ENCODE peak calls at places on chromosomes 11 and 22, in seven cellular contexts. K is mucosa of descending colon, M is GM12865, D is fibroblast of the aortic adventitia, Z is upper lobe of right lung, H is H9, N is sigmoid colon. E is an unnamed sample.
A peak's percentile ranks its signal among the peaks of the same experiment; 100 is the strongest.

GRCh38 chr11:117908261-117908895 is 20.8 kb downstream of the TMPRSS13 start:
- DNase-seq in N (peak; percentile 53), H (no peak), M (no peak), K (no peak), Z (no peak), D (no peak), E (peak; percentile 32)

GRCh38 chr11:111063711-111064110 is 181.8 kb upstream of the POU2AF2 start:
- DNase-seq in N (no peak), D (peak; percentile 12), Z (no peak), H (no peak), K (no peak), M (no peak), E (no peak)

GRCh38 chr22:28019360-28019759 is 100.3 kb upstream of the PITPNB start:
- DNase-seq in M (no peak), H (no peak), Z (peak; percentile 48), N (peak; percentile 61), D (no peak), K (no peak), E (no peak)

GRCh38 chr11:62343822-62344609 is 6.8 kb downstream of the ASRGL1 start:
- DNase-seq in K (no peak), M (no peak), D (no peak), H (no peak), Z (no peak), N (no peak), E (no peak)

GRCh38 chr11:87300640-87301381 is 263.1 kb downstream of the TMEM135 start:
- DNase-seq in N (no peak), Z (no peak), H (no peak), M (peak; percentile 11), K (no peak), D (no peak), E (no peak)

GRCh38 chr11:70761906-70762196 is 363.5 kb downstream of the CTTN start:
- DNase-seq in H (no peak), N (no peak), M (no peak), Z (no peak), D (no peak), K (no peak), E (no peak)

GRCh38 chr11:22539851-22540376 is 85.7 kb downstream of the FANCF start:
- DNase-seq in N (no peak), Z (no peak), H (no peak), M (no peak), D (peak; percentile 17), K (no peak), E (no peak)

GRCh38 chr11:43489869-43490465 is 131.2 kb downstream of the TTC17 start:
- DNase-seq in K (no peak), D (no peak), N (no peak), H (no peak), Z (no peak), M (no peak), E (no peak)

GRCh38 chr11:17730137-17730536 is 4.4 kb upstream of the KCNC1 start:
- DNase-seq in N (peak; percentile 56), K (no peak), Z (no peak), M (no peak), H (no peak), D (no peak), E (no peak)

GRCh38 chr22:39092111-39092867 is 4.8 kb upstream of the APOBEC3H start:
- DNase-seq in D (no peak), M (peak; percentile 86), Z (no peak), N (no peak), H (no peak), K (no peak), E (no peak)

GRCh38 chr11:36426226-36426848 is 83.7 kb downstream of the TRAF6 start:
- DNase-seq in Z (no peak), M (no peak), H (no peak), D (no peak), N (no peak), K (no peak), E (no peak)

GRCh38 chr11:46918087-46918751 is at the start of gene LRP4:
- DNase-seq in Z (no peak), D (no peak), N (peak; percentile 68), M (peak; percentile 16), H (peak; percentile 65), K (no peak), E (no peak)

GRCh38 chr11:20162824-20163777 is 2.8 kb upstream of the DBX1 start:
- DNase-seq in Z (no peak), D (peak; percentile 17), H (peak; percentile 66), K (no peak), N (no peak), M (no peak), E (no peak)

GRCh38 chr11:90332415-90332814 is 109.6 kb upstream of the CHORDC1 start:
- DNase-seq in N (no peak), D (no peak), K (no peak), M (no peak), H (no peak), Z (no peak), E (no peak)

GRCh38 chr11:94926698-94927237 is 46.6 kb downstream of the CWC15 start:
- DNase-seq in N (peak; percentile 93), K (peak; percentile 69), D (peak; percentile 96), M (no peak), H (peak; percentile 39), Z (peak; percentile 75), E (no peak)

GRCh38 chr11:11148104-11148509 is 204.9 kb downstream of the CSNK2A3 start:
- DNase-seq in K (no peak), D (peak; percentile 95), M (peak; percentile 38), Z (peak; percentile 77), N (peak; percentile 93), H (peak; percentile 88), E (no peak)

GRCh38 chr22:37019309-37020191 is at the start of the genes MPST and TST:
- DNase-seq in Z (peak; percentile 93), K (peak; percentile 86), D (peak; percentile 55), N (peak; percentile 89), M (peak; percentile 77), H (peak; percentile 74), E (no peak)

GRCh38 chr11:27161071-27161470 is 120.5 kb downstream of the BBOX1 start:
- DNase-seq in K (no peak), N (no peak), H (no peak), D (peak; percentile 9), M (no peak), Z (no peak), E (no peak)

GRCh38 chr11:31102875-31103274 is 266.7 kb downstream of the DCDC1 start:
- DNase-seq in H (no peak), K (no peak), N (no peak), Z (no peak), M (no peak), D (no peak), E (no peak)

GRCh38 chr11:115530752-115531151 is 26.5 kb upstream of the CADM1 start:
- DNase-seq in M (peak; percentile 35), N (no peak), Z (no peak), K (no peak), D (no peak), H (peak; percentile 81), E (no peak)

DNA sequence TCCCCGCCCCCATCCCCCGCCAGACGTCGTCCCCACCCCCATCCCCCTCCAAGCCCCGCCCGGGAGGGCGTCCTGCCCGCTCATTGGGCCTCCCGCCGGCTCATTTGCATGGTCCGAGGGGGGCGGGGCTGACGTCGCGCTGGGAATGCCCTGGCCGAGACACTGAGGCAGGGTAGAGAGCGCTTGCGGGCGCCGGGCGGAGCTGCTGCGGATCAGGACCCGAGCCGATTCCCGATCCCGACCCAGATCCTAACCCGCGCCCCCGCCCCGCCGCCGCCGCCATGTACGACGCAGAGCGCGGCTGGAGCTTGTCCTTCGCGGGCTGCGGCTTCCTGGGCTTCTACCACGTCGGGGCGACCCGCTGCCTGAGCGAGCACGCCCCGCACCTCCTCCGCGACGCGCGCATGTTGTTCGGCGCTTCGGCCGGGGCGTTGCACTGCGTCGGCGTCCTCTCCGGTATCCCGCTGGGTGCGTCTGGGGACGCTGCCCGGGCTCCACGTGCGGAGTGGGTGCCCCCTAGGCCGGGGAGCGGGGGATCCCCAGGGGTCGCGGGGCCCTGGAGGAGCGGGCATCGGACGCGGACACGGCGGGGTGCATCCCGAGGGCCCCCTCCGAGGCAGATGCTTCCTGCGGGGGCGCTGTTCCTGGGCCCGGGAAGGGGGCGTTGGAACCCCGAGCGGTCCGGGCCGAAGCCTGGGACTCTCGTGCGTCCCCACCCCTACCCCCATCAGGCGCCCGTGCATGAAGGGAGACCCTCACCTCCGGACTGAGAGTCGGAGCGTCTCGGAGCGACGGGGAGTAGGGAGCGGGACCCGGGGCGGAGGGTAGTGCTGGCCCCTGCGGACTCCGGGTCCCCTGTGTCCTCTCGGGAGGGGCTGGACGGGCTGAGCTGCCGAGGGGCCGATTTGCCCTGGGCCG is at the start of gene PNPLA3:
- DNase-seq in M (peak; percentile 63), K (peak; percentile 89), N (peak; percentile 92), Z (peak; percentile 95), H (peak; percentile 95), D (peak; percentile 75), E (peak; percentile 72)
- TF ChIP-seq CTCF in M (peak; percentile 6), K (no peak), N (no peak), Z (no peak), H (peak; percentile 61), D (no peak), E (no peak)

GRCh38 chr11:67006029-67006884 is 16.7 kb upstream of the SYT12 start:
- DNase-seq in M (peak; percentile 62), Z (no peak), D (peak; percentile 17), N (no peak), H (peak; percentile 78), K (no peak), E (no peak)
- TF ChIP-seq CTCF in M (no peak), Z (no peak), D (no peak), N (no peak), H (no peak), K (no peak), E (no peak)

GRCh38 chr11:118935381-118935780 is 9.7 kb upstream of the BCL9L start:
- DNase-seq in D (no peak), M (no peak), N (no peak), H (no peak), K (no peak), Z (no peak), E (no peak)
- TF ChIP-seq CTCF in D (no peak), M (no peak), N (no peak), H (no peak), K (no peak), Z (no peak), E (no peak)

GRCh38 chr11:57342702-57343101 is 4.5 kb downstream of the P2RX3 start:
- DNase-seq in D (no peak), Z (no peak), H (no peak), N (no peak), M (no peak), K (no peak), E (no peak)

GRCh38 chr11:57341250-57341808 is 3.2 kb downstream of the P2RX3 start:
- DNase-seq in N (no peak), D (no peak), M (no peak), H (no peak), K (no peak), Z (no peak), E (no peak)

GRCh38 chr11:57339305-57339704 is 1.2 kb downstream of the P2RX3 start:
- DNase-seq in K (no peak), Z (no peak), D (no peak), N (no peak), H (no peak), M (no peak), E (no peak)

GRCh38 chr11:57338152-57338551 is at the start of gene P2RX3:
- DNase-seq in Z (no peak), H (no peak), K (no peak), D (no peak), M (no peak), N (no peak), E (no peak)

DNA sequence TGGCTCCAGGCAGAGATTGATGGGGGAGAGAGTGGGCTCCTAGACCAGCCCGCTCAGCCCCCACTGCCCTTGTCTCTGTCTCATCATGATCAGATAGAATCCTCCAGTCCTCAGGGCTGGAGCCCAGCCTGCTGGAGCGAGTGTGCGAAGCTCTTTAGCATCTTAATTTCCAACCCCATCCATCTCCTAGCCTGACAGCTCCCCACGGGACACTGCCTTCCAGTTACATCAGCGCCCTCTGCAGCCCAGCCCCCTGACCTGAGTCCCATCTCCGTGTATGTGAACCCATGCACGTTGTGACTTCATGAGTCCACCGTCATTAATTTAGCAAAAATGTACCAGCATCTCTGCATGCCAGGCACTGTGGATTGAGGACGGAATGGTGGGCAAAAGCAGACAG is 2.1 kb downstream of the P2RX3 start:
- DNase-seq in K (peak; percentile 44), Z (no peak), N (no peak), D (no peak), H (peak; percentile 74), M (no peak), E (no peak)
- TF ChIP-seq CTCF in K (no peak), Z (no peak), N (no peak), D (no peak), H (peak; percentile 52), M (no peak), E (no peak)

E was measured in CD14-positive monocyte.